ENCODE peak calls at places on chromosome 18, in eight cellular contexts. One of them, this sample, is unnamed.

GRCh38 chr18:25672490-25672889 is 320.5 kb upstream of the ZNF521 start:
- DNase-seq in IMR-90: no peak
- DNase-seq in fibroblast of lung: no peak
- DNase-seq in thoracic aorta: no peak
- DNase-seq in GM23248: no peak
- DNase-seq in mesendoderm: peak; percentile 71
- DNase-seq in tibial artery: no peak
- DNase-seq in CD8-positive, alpha-beta memory T cell: no peak
- DNase-seq in this sample: no peak

GRCh38 chr18:75125359-75126331 is 83.3 kb downstream of the PTGR3 start:
- DNase-seq in mesendoderm: peak; percentile 7
- DNase-seq in IMR-90: no peak
- DNase-seq in thoracic aorta: no peak
- DNase-seq in CD8-positive, alpha-beta memory T cell: no peak
- DNase-seq in GM23248: no peak
- DNase-seq in tibial artery: no peak
- DNase-seq in fibroblast of lung: no peak
- DNase-seq in this sample: peak; percentile 12

GRCh38 chr18:26723986-26724385 is 141.5 kb downstream of the AQP4 start:
- DNase-seq in thoracic aorta: no peak
- DNase-seq in fibroblast of lung: no peak
- DNase-seq in GM23248: no peak
- DNase-seq in mesendoderm: no peak
- DNase-seq in IMR-90: no peak
- DNase-seq in CD8-positive, alpha-beta memory T cell: no peak
- DNase-seq in tibial artery: no peak
- DNase-seq in this sample: no peak

GRCh38 chr18:63427566-63427965 is 5.3 kb upstream of the VPS4B start:
- DNase-seq in mesendoderm: peak; percentile 84
- DNase-seq in thoracic aorta: no peak
- DNase-seq in tibial artery: no peak
- DNase-seq in CD8-positive, alpha-beta memory T cell: no peak
- DNase-seq in IMR-90: no peak
- DNase-seq in fibroblast of lung: no peak
- DNase-seq in GM23248: no peak
- DNase-seq in this sample: peak; percentile 100

GRCh38 chr18:1846640-1847039 is 724.7 kb downstream of the METTL4 start:
- DNase-seq in IMR-90: no peak
- DNase-seq in thoracic aorta: no peak
- DNase-seq in mesendoderm: no peak
- DNase-seq in tibial artery: no peak
- DNase-seq in GM23248: no peak
- DNase-seq in fibroblast of lung: no peak
- DNase-seq in CD8-positive, alpha-beta memory T cell: no peak
- DNase-seq in this sample: peak; percentile 64

GRCh38 chr18:74521068-74521725 is 13.1 kb upstream of the CNDP1 start:
- DNase-seq in fibroblast of lung: no peak
- DNase-seq in mesendoderm: no peak
- DNase-seq in GM23248: no peak
- DNase-seq in CD8-positive, alpha-beta memory T cell: no peak
- DNase-seq in IMR-90: no peak
- DNase-seq in tibial artery: no peak
- DNase-seq in thoracic aorta: no peak
- DNase-seq in this sample: no peak

GRCh38 chr18:25164837-25165791 is 186.9 kb downstream of the ZNF521 start:
- DNase-seq in tibial artery: no peak
- DNase-seq in fibroblast of lung: peak; percentile 61
- DNase-seq in IMR-90: peak; percentile 84
- DNase-seq in mesendoderm: no peak
- DNase-seq in thoracic aorta: no peak
- DNase-seq in CD8-positive, alpha-beta memory T cell: no peak
- DNase-seq in GM23248: peak; percentile 55
- DNase-seq in this sample: peak; percentile 6

GRCh38 chr18:30056528-30056927 is 986.0 kb downstream of the DSC3 start:
- DNase-seq in tibial artery: no peak
- DNase-seq in fibroblast of lung: no peak
- DNase-seq in CD8-positive, alpha-beta memory T cell: no peak
- DNase-seq in thoracic aorta: no peak
- DNase-seq in mesendoderm: no peak
- DNase-seq in GM23248: no peak
- DNase-seq in IMR-90: no peak
- DNase-seq in this sample: no peak

GRCh38 chr18:5538541-5538940 is 5.3 kb downstream of the EPB41L3 start:
- DNase-seq in thoracic aorta: no peak
- DNase-seq in mesendoderm: peak; percentile 75
- DNase-seq in tibial artery: no peak
- DNase-seq in fibroblast of lung: no peak
- DNase-seq in IMR-90: no peak
- DNase-seq in CD8-positive, alpha-beta memory T cell: no peak
- DNase-seq in GM23248: no peak
- DNase-seq in this sample: no peak

GRCh38 chr18:31252522-31252921 is 65.4 kb upstream of the DSG1 start:
- DNase-seq in fibroblast of lung: no peak
- DNase-seq in thoracic aorta: no peak
- DNase-seq in IMR-90: no peak
- DNase-seq in mesendoderm: no peak
- DNase-seq in GM23248: no peak
- DNase-seq in CD8-positive, alpha-beta memory T cell: no peak
- DNase-seq in tibial artery: no peak
- DNase-seq in this sample: no peak

GRCh38 chr18:62651276-62652031 is 63.9 kb upstream of the PHLPP1 start:
- DNase-seq in GM23248: no peak
- DNase-seq in CD8-positive, alpha-beta memory T cell: no peak
- DNase-seq in tibial artery: no peak
- DNase-seq in IMR-90: no peak
- DNase-seq in mesendoderm: no peak
- DNase-seq in fibroblast of lung: no peak
- DNase-seq in thoracic aorta: no peak
- DNase-seq in this sample: no peak

DNA sequence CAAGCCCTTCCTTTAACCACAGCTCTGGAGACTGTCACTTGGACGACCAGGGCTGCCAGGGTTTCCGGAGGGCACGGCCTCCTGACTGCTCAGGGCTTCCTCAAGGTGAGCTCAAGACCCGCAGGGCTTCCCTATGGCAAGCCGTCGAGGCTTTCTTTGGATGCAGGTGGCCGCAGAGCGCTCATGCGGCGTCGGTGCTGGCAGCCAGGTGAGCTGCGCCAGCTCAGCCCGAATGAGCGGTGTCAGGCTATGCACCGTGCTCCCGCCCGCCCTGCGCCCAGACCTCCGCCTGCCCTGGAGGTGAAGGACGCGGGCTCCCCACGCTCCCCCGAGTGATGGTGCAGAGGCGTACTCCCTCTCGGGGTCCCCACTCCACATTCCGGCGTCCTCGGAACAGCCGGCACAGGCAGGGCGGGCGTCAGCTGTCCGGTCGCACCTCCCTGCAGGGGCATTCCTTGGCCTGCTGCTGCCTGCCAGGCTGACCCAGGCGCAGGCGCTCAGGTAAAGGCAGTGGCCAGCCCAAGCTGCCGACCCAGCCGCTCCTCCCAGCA is 20.8 kb upstream of the TUBB6 start:
- DNase-seq in CD8-positive, alpha-beta memory T cell: no peak
- DNase-seq in mesendoderm: peak; percentile 40
- DNase-seq in fibroblast of lung: no peak
- DNase-seq in thoracic aorta: no peak
- DNase-seq in tibial artery: no peak
- DNase-seq in GM23248: no peak
- DNase-seq in IMR-90: no peak
- DNase-seq in this sample: peak; percentile 76
- H3K4me3 ChIP-seq in CD8-positive, alpha-beta memory T cell: no peak overlapping the region
- H3K4me3 ChIP-seq in mesendoderm: no peak overlapping the region
- H3K4me3 ChIP-seq in fibroblast of lung: peak overlapping the region; percentile 32
- H3K4me3 ChIP-seq in thoracic aorta: peak overlapping the region; percentile 77
- H3K4me3 ChIP-seq in tibial artery: peak overlapping the region; percentile 52
- H3K4me3 ChIP-seq in GM23248: peak overlapping the region; percentile 73
- H3K4me3 ChIP-seq in IMR-90: peak overlapping the region; percentile 40
- H3K4me3 ChIP-seq in this sample: peak overlapping the region; percentile 58

GRCh38 chr18:72869786-72870185 is 2.0 kb upstream of the NETO1 start:
- DNase-seq in CD8-positive, alpha-beta memory T cell: no peak
- DNase-seq in tibial artery: no peak
- DNase-seq in thoracic aorta: no peak
- DNase-seq in GM23248: no peak
- DNase-seq in mesendoderm: peak; percentile 49
- DNase-seq in fibroblast of lung: no peak
- DNase-seq in IMR-90: no peak
- DNase-seq in this sample: no peak

GRCh38 chr18:72866572-72866900 is 1.3 kb downstream of the NETO1 start:
- DNase-seq in fibroblast of lung: no peak
- DNase-seq in tibial artery: no peak
- DNase-seq in CD8-positive, alpha-beta memory T cell: no peak
- DNase-seq in thoracic aorta: no peak
- DNase-seq in mesendoderm: no peak
- DNase-seq in IMR-90: no peak
- DNase-seq in GM23248: no peak
- DNase-seq in this sample: peak; percentile 21

GRCh38 chr18:72867721-72868665 is at the start of gene NETO1:
- DNase-seq in CD8-positive, alpha-beta memory T cell: no peak
- DNase-seq in mesendoderm: peak; percentile 75
- DNase-seq in fibroblast of lung: no peak
- DNase-seq in tibial artery: no peak
- DNase-seq in IMR-90: no peak
- DNase-seq in thoracic aorta: no peak
- DNase-seq in GM23248: no peak
- DNase-seq in this sample: peak; percentile 35

GRCh38 chr18:72868666-72869661 is 1.2 kb upstream of the NETO1 start:
- DNase-seq in tibial artery: no peak
- DNase-seq in fibroblast of lung: no peak
- DNase-seq in thoracic aorta: no peak
- DNase-seq in IMR-90: no peak
- DNase-seq in mesendoderm: peak; percentile 42
- DNase-seq in GM23248: no peak
- DNase-seq in CD8-positive, alpha-beta memory T cell: no peak
- DNase-seq in this sample: no peak

DNA sequence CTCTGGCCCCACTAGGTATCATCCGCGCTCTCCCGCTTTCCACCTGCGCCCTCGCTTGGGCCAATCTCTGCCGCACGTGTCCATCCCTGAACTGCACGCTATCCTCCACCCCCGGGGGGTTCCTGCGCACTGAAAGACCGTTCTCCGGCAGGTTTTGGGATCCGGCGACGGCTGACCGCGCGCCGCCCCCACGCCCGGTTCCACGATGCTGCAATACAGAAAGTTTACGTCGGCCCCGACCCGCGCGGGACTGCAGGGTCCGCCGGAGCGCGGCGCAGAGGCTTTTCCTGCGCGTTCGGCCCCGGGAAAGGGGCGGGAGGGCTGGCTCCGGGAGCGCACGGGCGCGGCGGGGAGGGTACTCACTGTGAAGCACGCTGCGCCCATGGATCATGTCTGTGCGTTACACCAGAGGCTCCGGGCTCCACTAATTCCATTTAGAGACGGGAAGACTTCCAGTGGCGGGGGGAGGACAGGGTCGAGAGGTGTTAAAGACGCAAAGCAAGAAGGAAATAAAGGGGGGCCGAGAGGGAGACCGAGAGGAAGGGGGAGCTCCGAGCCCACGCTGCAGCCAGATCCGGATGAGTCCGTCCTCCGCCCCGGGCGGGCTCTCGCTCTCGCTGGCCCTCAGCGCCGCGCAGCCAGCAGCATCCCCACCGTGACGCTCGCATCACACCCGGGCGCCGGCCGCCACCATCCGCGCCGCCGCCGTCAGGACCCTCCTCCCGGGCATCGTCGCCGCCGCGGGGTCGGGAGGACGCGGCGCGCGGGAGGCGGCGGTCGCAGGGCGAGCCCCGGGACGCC is 686 bp downstream of the NETO1 start:
- DNase-seq in IMR-90: no peak
- DNase-seq in GM23248: no peak
- DNase-seq in fibroblast of lung: no peak
- DNase-seq in thoracic aorta: no peak
- DNase-seq in tibial artery: no peak
- DNase-seq in mesendoderm: peak; percentile 59
- DNase-seq in CD8-positive, alpha-beta memory T cell: no peak
- DNase-seq in this sample: peak; percentile 41
- H3K4me3 ChIP-seq in IMR-90: peak overlapping the region; percentile 25
- H3K4me3 ChIP-seq in GM23248: no peak overlapping the region
- H3K4me3 ChIP-seq in fibroblast of lung: no peak overlapping the region
- H3K4me3 ChIP-seq in thoracic aorta: no peak overlapping the region
- H3K4me3 ChIP-seq in tibial artery: peak overlapping the region; percentile 40
- H3K4me3 ChIP-seq in mesendoderm: peak overlapping the region; percentile 1
- H3K4me3 ChIP-seq in CD8-positive, alpha-beta memory T cell: no peak overlapping the region
- H3K4me3 ChIP-seq in this sample: peak overlapping the region; percentile 42

GRCh38 chr18:65751145-65752085 is 603 bp downstream of the CDH7 start:
- DNase-seq in CD8-positive, alpha-beta memory T cell: no peak
- DNase-seq in fibroblast of lung: no peak
- DNase-seq in tibial artery: no peak
- DNase-seq in mesendoderm: peak; percentile 65
- DNase-seq in GM23248: no peak
- DNase-seq in thoracic aorta: no peak
- DNase-seq in IMR-90: no peak
- DNase-seq in this sample: no peak

GRCh38 chr18:65753520-65753919 is 2.7 kb downstream of the CDH7 start:
- DNase-seq in tibial artery: no peak
- DNase-seq in thoracic aorta: no peak
- DNase-seq in IMR-90: no peak
- DNase-seq in fibroblast of lung: peak; percentile 3
- DNase-seq in GM23248: no peak
- DNase-seq in mesendoderm: peak; percentile 85
- DNase-seq in CD8-positive, alpha-beta memory T cell: no peak
- DNase-seq in this sample: no peak

GRCh38 chr18:65752625-65753325 is 2.0 kb downstream of the CDH7 start:
- DNase-seq in fibroblast of lung: no peak
- DNase-seq in IMR-90: no peak
- DNase-seq in thoracic aorta: no peak
- DNase-seq in GM23248: no peak
- DNase-seq in mesendoderm: no peak
- DNase-seq in CD8-positive, alpha-beta memory T cell: no peak
- DNase-seq in tibial artery: no peak
- DNase-seq in this sample: no peak

GRCh38 chr18:65755616-65756015 is 4.8 kb downstream of the CDH7 start:
- DNase-seq in tibial artery: no peak
- DNase-seq in IMR-90: no peak
- DNase-seq in mesendoderm: no peak
- DNase-seq in GM23248: no peak
- DNase-seq in fibroblast of lung: no peak
- DNase-seq in CD8-positive, alpha-beta memory T cell: no peak
- DNase-seq in thoracic aorta: no peak
- DNase-seq in this sample: no peak

GRCh38 chr18:65754121-65754520 is 3.3 kb downstream of the CDH7 start:
- DNase-seq in mesendoderm: peak; percentile 74
- DNase-seq in CD8-positive, alpha-beta memory T cell: no peak
- DNase-seq in GM23248: no peak
- DNase-seq in tibial artery: no peak
- DNase-seq in thoracic aorta: no peak
- DNase-seq in fibroblast of lung: no peak
- DNase-seq in IMR-90: no peak
- DNase-seq in this sample: no peak
- H3K4me3 ChIP-seq in mesendoderm: no peak overlapping the region
- H3K4me3 ChIP-seq in CD8-positive, alpha-beta memory T cell: no peak overlapping the region
- H3K4me3 ChIP-seq in GM23248: no peak overlapping the region
- H3K4me3 ChIP-seq in tibial artery: no peak overlapping the region
- H3K4me3 ChIP-seq in thoracic aorta: no peak overlapping the region
- H3K4me3 ChIP-seq in fibroblast of lung: no peak overlapping the region
- H3K4me3 ChIP-seq in IMR-90: no peak overlapping the region
- H3K4me3 ChIP-seq in this sample: no peak overlapping the region

DNA sequence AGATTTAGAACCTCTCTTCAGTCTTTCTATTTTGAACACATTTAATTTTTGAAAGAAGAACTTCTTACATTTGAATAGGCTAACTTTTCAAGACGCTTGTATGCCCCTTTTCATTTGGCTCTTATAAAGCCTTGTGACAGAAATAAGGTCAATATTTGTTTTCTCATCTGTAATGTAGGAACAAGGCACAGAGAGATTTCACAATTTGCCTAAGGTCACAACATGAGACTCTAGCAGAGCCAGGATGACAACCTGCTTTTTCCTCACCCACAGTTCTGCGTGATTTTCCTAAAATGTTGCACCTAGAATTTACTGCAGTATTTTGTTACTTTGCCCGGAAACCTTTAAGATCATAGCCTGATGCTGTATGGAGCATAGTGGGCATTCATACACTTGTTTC is 67.4 kb downstream of the TXNL1 start:
- DNase-seq in GM23248: no peak
- DNase-seq in IMR-90: no peak
- DNase-seq in CD8-positive, alpha-beta memory T cell: no peak
- DNase-seq in thoracic aorta: no peak
- DNase-seq in fibroblast of lung: no peak
- DNase-seq in tibial artery: no peak
- DNase-seq in mesendoderm: no peak
- DNase-seq in this sample: no peak
- H3K4me3 ChIP-seq in GM23248: no peak overlapping the region
- H3K4me3 ChIP-seq in IMR-90: no peak overlapping the region
- H3K4me3 ChIP-seq in CD8-positive, alpha-beta memory T cell: no peak overlapping the region
- H3K4me3 ChIP-seq in thoracic aorta: no peak overlapping the region
- H3K4me3 ChIP-seq in fibroblast of lung: no peak overlapping the region
- H3K4me3 ChIP-seq in tibial artery: no peak overlapping the region
- H3K4me3 ChIP-seq in mesendoderm: no peak overlapping the region
- H3K4me3 ChIP-seq in this sample: no peak overlapping the region